ENCODE peak calls at places on chromosomes 1 and 21, in seven cellular contexts. I is NT2/D1, Z is H1, A is K562, E is HepG2, N is GM12878, X is SK-N-SH. U is an unnamed sample.

GRCh38 chr1:85623061-85623471 is 42.5 kb downstream of the CCN1 start:
- DNase-seq in E (no peak), N (no peak), A (no peak), I (no peak), Z (no peak), X (no peak), U (no peak)

GRCh38 chr1:173418107-173418985 is 58.8 kb upstream of the PRDX6 start:
- DNase-seq in X (no peak), E (no peak), N (peak; percentile 72), I (no peak), A (no peak), Z (no peak), U (no peak)

GRCh38 chr1:151540982-151541377 is 871 bp downstream of the TUFT1 start:
- DNase-seq in X (peak; percentile 63), I (no peak), Z (no peak), E (no peak), N (no peak), A (no peak), U (no peak)

GRCh38 chr1:17984510-17985085 is 123.0 kb upstream of the IGSF21 start:
- DNase-seq in Z (peak; percentile 27), X (peak; percentile 49), N (no peak), I (no peak), E (peak; percentile 20), A (peak; percentile 74), U (peak; percentile 28)

GRCh38 chr1:223075834-223076233 is 67.2 kb downstream of the TLR5 start:
- DNase-seq in X (no peak), I (no peak), E (no peak), A (no peak), N (no peak), Z (no peak), U (no peak)

GRCh38 chr21:45545691-45546531 is 3.7 kb upstream of the SLC19A1 start:
- DNase-seq in N (no peak), X (peak; percentile 12), E (no peak), A (no peak), Z (no peak), I (no peak), U (no peak)

GRCh38 chr1:228867093-228867950 is 132.0 kb downstream of the RHOU start:
- DNase-seq in Z (no peak), X (peak; percentile 80), A (no peak), N (no peak), I (no peak), E (no peak), U (no peak)

GRCh38 chr1:99662581-99663208 is 16.8 kb downstream of the PALMD start:
- DNase-seq in Z (no peak), X (no peak), N (no peak), A (no peak), E (no peak), I (no peak), U (no peak)

GRCh38 chr1:2180297-2181245 is 14.0 kb downstream of the FAAP20 start:
- DNase-seq in N (no peak), E (no peak), I (no peak), Z (no peak), A (peak; percentile 82), X (no peak), U (no peak)

GRCh38 chr1:117561551-117561950 is 44.3 kb upstream of the TENT5C start:
- DNase-seq in X (no peak), A (no peak), Z (no peak), E (no peak), N (no peak), I (no peak), U (no peak)

GRCh38 chr1:43563779-43564616 is 33.3 kb downstream of the PTPRF start:
- DNase-seq in N (no peak), A (no peak), X (peak; percentile 74), Z (no peak), I (no peak), E (no peak), U (no peak)
- TF ChIP-seq YY1 in N (no peak), A (no peak), X (no peak), Z (no peak), I (no peak), E (no peak), U (no peak)

DNA sequence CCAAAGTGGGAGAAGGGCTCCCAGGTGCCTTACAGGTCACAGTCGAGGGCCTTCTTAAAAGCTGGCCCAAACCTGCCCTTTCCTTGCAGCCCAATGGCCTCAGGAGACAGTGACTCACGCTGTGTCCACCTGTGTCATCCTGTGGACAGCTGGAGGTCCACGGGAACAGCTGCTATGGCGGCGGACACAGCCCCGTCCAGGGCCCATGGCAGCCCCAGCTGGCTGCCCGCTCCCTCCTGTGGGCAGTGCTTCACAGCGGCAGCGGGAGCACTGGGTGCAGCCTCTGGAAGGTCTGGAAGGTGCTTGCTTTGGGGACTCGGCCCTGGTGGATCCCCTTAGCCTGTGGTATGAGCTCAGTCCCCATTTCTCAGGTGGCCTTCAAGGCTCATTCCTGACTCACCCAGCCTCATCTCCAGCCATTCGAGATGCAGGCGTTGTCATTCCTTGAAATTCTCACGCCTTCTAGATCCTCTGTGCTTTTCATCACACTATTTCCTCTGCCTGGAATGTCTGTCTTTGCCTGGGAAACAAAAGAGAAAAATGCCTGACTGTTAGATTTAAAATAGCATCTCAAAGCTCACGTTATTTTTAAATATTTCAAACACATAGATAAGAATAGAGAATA is 86.8 kb downstream of the KIF26B start:
- DNase-seq in Z (no peak), N (no peak), X (no peak), E (no peak), I (no peak), A (no peak), U (no peak)
- TF ChIP-seq YY1 in Z (no peak), N (no peak), X (no peak), E (no peak), I (no peak), A (no peak), U (no peak)

DNA sequence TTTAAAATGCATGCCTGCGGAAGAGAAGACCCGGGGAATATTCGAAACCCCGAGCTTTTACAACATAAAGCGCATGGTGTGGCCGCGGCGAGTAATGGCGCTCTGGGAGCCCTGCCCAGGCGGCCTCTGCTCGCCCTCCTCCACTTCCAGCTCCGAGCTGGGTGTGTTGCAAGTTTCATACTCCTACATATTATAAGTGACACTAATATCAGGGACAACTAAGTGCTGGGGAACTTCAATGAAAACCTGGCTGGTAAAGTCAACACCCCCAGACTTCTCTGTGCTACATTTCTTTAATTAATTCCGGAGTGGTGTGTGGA is 11.8 kb downstream of the SIM2 start:
- DNase-seq in A (peak; percentile 52), I (no peak), X (peak; percentile 50), Z (no peak), E (no peak), N (no peak), U (no peak)
- TF ChIP-seq YY1 in A (no peak), I (peak; percentile 7), X (no peak), Z (peak; percentile 80), E (no peak), N (no peak), U (no peak)

DNA sequence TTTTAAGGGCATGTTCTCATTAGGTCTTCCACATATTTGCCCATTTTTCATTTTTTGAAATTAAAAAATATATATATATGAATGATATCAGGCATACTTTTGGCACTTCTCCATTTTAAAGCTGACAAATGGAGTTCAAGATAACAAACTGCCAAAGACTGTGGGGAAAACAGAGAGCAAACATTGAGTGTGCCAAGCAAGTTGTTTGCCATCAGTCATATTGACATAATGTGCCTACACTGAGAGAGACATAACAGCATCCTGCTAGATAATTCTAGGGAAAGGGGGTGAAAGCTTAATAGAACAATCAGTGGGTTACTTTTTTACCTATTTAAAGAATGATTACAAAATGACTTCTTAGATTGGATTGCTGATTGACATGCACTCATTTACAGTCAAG is 529.4 kb upstream of the CXADR start:
- DNase-seq in N (no peak), E (no peak), Z (no peak), I (no peak), A (no peak), X (no peak), U (no peak)
- TF ChIP-seq YY1 in N (no peak), E (no peak), Z (no peak), I (no peak), A (no peak), X (no peak), U (no peak)

DNA sequence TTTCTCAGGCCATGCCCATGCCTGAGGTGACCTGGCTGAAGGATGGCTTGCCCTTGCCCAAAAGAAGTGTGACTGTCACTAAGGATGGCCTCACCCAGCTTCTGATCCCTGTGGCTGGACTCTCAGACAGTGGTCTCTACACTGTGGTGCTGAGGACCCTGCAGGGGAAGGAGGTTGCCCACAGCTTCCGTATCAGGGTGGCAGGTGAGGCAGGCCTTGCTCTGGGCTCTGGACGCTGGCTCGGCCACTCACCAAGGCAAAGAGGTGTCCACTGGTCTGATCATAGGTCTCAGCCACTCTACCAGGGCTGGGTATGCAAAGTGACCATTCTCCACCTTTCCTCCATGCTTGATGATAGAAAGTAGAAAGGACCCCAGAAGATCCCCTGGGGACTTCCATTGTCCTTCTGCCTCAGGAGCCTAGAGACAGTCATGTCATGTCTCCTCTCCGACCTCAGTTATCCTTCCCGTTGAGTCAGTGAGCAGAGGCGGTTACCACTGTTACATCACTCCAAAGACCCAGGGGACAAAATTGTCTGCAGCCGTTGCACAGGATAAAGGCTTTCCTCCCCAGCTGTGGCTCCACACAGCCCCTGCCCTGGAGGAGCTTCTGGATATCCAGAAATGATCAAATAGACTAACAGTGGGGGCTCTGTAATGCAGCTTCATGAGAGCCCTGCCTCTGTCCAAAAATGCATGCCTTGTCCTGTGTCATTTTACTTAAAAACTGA is 34.2 kb downstream of the IGFN1 start:
- DNase-seq in N (no peak), I (no peak), E (no peak), X (no peak), A (no peak), Z (no peak), U (no peak)
- TF ChIP-seq YY1 in N (no peak), I (no peak), E (no peak), X (no peak), A (no peak), Z (no peak), U (no peak)

GRCh38 chr1:11281518-11282331 is 8.7 kb downstream of the UBIAD1 start:
- DNase-seq in N (no peak), I (no peak), A (no peak), E (no peak), Z (no peak), X (no peak), U (no peak)
- TF ChIP-seq YY1 in N (no peak), I (no peak), A (no peak), E (no peak), Z (no peak), X (no peak), U (no peak)

DNA sequence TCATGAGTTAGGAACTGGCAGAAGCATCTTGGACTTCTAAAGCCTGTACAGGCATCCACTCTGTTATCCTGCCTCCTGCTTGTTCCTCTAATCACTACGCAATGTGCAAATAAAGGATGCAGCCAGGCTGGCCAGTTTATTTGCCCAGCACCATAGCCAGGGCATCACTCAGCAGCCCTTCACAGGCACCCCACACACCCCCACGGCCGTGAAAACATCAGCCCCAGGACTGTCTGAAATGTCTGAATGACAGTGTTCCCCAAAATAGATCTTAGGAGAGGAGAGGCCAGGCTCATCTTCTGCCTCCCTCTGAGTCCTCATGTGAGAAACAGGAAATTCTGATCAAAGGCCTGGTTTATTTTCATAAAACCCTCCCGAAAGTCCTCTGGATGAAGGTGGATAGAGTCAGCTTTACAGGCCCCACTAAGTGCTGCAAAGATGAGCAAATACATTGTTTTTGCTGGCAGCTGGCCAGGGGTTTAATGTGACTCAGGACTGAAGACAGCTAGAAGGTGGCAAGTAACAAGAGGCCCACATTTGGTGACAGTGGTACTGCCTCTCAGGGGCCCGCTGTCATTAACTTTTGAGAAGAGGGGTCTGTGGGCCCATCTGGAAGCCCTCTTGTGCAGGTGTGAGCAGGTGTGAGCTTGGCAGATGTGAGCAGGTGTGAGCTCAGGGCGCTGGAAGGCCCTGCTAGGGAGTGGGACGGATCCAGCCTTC is 32.9 kb downstream of the GRHL3 start:
- DNase-seq in E (no peak), I (no peak), Z (no peak), A (no peak), X (no peak), N (no peak), U (no peak)
- TF ChIP-seq YY1 in E (no peak), I (no peak), Z (no peak), A (no peak), X (no peak), N (no peak), U (no peak)

GRCh38 chr1:209012443-209013196 is 570.9 kb upstream of the CAMK1G start:
- DNase-seq in A (no peak), Z (no peak), I (no peak), X (no peak), N (no peak), E (no peak), U (no peak)
- TF ChIP-seq YY1 in A (no peak), Z (no peak), I (no peak), X (no peak), N (no peak), E (no peak), U (no peak)

U was measured in HCT116.